ENCODE peak calls at places on chromosomes 1 and 21, in six cellular contexts. One of them, this sample, is unnamed. For H3K9me3, the result is how much of the 10 kb centered on the place peaks cover.

GRCh38 chr1:51313961-51314777 is 16.2 kb downstream of the TTC39A start:
- DNase-seq in left ventricle myocardium inferior: no peak
- DNase-seq in AG04450: peak
- DNase-seq in body of pancreas: peak
- DNase-seq in SJSA1: peak
- DNase-seq in adrenal gland: peak
- DNase-seq in this sample: peak

GRCh38 chr1:155117610-155118009 is 10.1 kb upstream of the EFNA1 start:
- DNase-seq in left ventricle myocardium inferior: no peak
- DNase-seq in AG04450: no peak
- DNase-seq in body of pancreas: no peak
- DNase-seq in SJSA1: no peak
- DNase-seq in adrenal gland: no peak
- DNase-seq in this sample: peak

GRCh38 chr1:172680733-172681275 is 21.9 kb downstream of the FASLG start:
- DNase-seq in left ventricle myocardium inferior: no peak
- DNase-seq in AG04450: no peak
- DNase-seq in body of pancreas: no peak
- DNase-seq in SJSA1: no peak
- DNase-seq in adrenal gland: no peak
- DNase-seq in this sample: no peak

GRCh38 chr1:20726107-20726911 is 6.2 kb downstream of the SH2D5 start:
- DNase-seq in left ventricle myocardium inferior: no peak
- DNase-seq in AG04450: no peak
- DNase-seq in body of pancreas: no peak
- DNase-seq in SJSA1: no peak
- DNase-seq in adrenal gland: peak
- DNase-seq in this sample: no peak

GRCh38 chr21:31222142-31222541 is 121.9 kb downstream of the TIAM1 start:
- DNase-seq in left ventricle myocardium inferior: no peak
- DNase-seq in AG04450: no peak
- DNase-seq in body of pancreas: no peak
- DNase-seq in SJSA1: no peak
- DNase-seq in adrenal gland: no peak
- DNase-seq in this sample: no peak

GRCh38 chr1:13450204-13450603 is 40.0 kb downstream of the PRAMEF20 start:
- DNase-seq in left ventricle myocardium inferior: no peak
- DNase-seq in AG04450: no peak
- DNase-seq in body of pancreas: no peak
- DNase-seq in SJSA1: no peak
- DNase-seq in adrenal gland: no peak
- DNase-seq in this sample: no peak

GRCh38 chr1:156705321-156705917 is at the start of gene CRABP2:
- DNase-seq in left ventricle myocardium inferior: no peak
- DNase-seq in AG04450: no peak
- DNase-seq in body of pancreas: no peak
- DNase-seq in SJSA1: no peak
- DNase-seq in adrenal gland: no peak
- DNase-seq in this sample: no peak

GRCh38 chr1:206000641-206001339 is 2.4 kb downstream of the RAB7B start:
- DNase-seq in left ventricle myocardium inferior: no peak
- DNase-seq in AG04450: no peak
- DNase-seq in body of pancreas: no peak
- DNase-seq in SJSA1: no peak
- DNase-seq in adrenal gland: no peak
- DNase-seq in this sample: peak

GRCh38 chr1:38265293-38266196 is 219.0 kb upstream of the POU3F1 start:
- DNase-seq in left ventricle myocardium inferior: no peak
- DNase-seq in AG04450: no peak
- DNase-seq in body of pancreas: no peak
- DNase-seq in SJSA1: no peak
- DNase-seq in adrenal gland: no peak
- DNase-seq in this sample: no peak

GRCh38 chr1:26666855-26667254 is 29.0 kb upstream of the ARID1A start:
- DNase-seq in left ventricle myocardium inferior: no peak
- DNase-seq in AG04450: no peak
- DNase-seq in body of pancreas: no peak
- DNase-seq in SJSA1: no peak
- DNase-seq in adrenal gland: no peak
- DNase-seq in this sample: no peak

DNA sequence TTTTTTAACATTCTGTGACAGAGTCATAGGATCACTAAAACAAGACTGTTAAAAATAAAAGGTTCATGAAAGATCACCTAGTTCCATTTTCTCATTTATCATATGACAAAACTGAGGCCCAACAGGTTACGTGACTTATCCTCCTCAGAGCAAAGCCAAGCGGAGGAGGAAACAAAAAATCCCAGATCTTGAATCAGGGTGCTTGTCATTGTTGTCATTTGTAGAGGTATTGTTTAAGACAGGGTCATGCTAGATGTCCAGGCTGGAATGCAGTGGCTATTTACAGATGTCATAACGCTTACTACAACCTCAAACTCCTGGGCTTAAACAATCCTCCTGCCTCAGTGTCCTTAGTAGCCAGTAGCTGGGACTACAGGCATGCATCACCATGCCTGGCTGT is 293.2 kb downstream of the DSCAM start:
- DNase-seq in left ventricle myocardium inferior: no peak
- DNase-seq in AG04450: no peak
- DNase-seq in body of pancreas: no peak
- DNase-seq in SJSA1: no peak
- DNase-seq in adrenal gland: no peak
- DNase-seq in this sample: no peak
- H3K9me3 ChIP-seq in left ventricle myocardium inferior: under half
- H3K9me3 ChIP-seq in AG04450: under half
- H3K9me3 ChIP-seq in body of pancreas: under half
- H3K9me3 ChIP-seq in SJSA1: under half
- H3K9me3 ChIP-seq in adrenal gland: under half
- H3K9me3 ChIP-seq in this sample: under half

GRCh38 chr1:47997289-47998200 is at the start of gene TRABD2B:
- DNase-seq in left ventricle myocardium inferior: peak
- DNase-seq in AG04450: no peak
- DNase-seq in body of pancreas: peak
- DNase-seq in SJSA1: peak
- DNase-seq in adrenal gland: peak
- DNase-seq in this sample: peak

GRCh38 chr1:47996406-47997226 is 569 bp downstream of the TRABD2B start:
- DNase-seq in left ventricle myocardium inferior: no peak
- DNase-seq in AG04450: no peak
- DNase-seq in body of pancreas: peak
- DNase-seq in SJSA1: no peak
- DNase-seq in adrenal gland: no peak
- DNase-seq in this sample: peak

GRCh38 chr1:47996060-47996405 is 1.2 kb downstream of the TRABD2B start:
- DNase-seq in left ventricle myocardium inferior: no peak
- DNase-seq in AG04450: no peak
- DNase-seq in body of pancreas: no peak
- DNase-seq in SJSA1: no peak
- DNase-seq in adrenal gland: no peak
- DNase-seq in this sample: no peak

GRCh38 chr1:47993881-47994625 is 3.1 kb downstream of the TRABD2B start:
- DNase-seq in left ventricle myocardium inferior: no peak
- DNase-seq in AG04450: no peak
- DNase-seq in body of pancreas: no peak
- DNase-seq in SJSA1: no peak
- DNase-seq in adrenal gland: no peak
- DNase-seq in this sample: no peak

GRCh38 chr1:47995306-47996050 is 1.7 kb downstream of the TRABD2B start:
- DNase-seq in left ventricle myocardium inferior: no peak
- DNase-seq in AG04450: no peak
- DNase-seq in body of pancreas: no peak
- DNase-seq in SJSA1: no peak
- DNase-seq in adrenal gland: no peak
- DNase-seq in this sample: no peak
- H3K27ac ChIP-seq in left ventricle myocardium inferior: peak
- H3K27ac ChIP-seq in AG04450: no peak
- H3K27ac ChIP-seq in body of pancreas: peak
- H3K27ac ChIP-seq in SJSA1: no peak
- H3K27ac ChIP-seq in adrenal gland: no peak
- H3K27ac ChIP-seq in this sample: no peak

GRCh38 chr1:34977210-34977471 is 8.0 kb downstream of the TMEM35B start:
- DNase-seq in left ventricle myocardium inferior: no peak
- DNase-seq in AG04450: no peak
- DNase-seq in body of pancreas: no peak
- DNase-seq in SJSA1: no peak
- DNase-seq in adrenal gland: peak
- DNase-seq in this sample: no peak

GRCh38 chr1:34977858-34978257 is 7.3 kb downstream of the TMEM35B start:
- DNase-seq in left ventricle myocardium inferior: no peak
- DNase-seq in AG04450: no peak
- DNase-seq in body of pancreas: no peak
- DNase-seq in SJSA1: no peak
- DNase-seq in adrenal gland: peak
- DNase-seq in this sample: no peak

GRCh38 chr1:34974626-34975025 is 10.5 kb downstream of the TMEM35B start:
- DNase-seq in left ventricle myocardium inferior: no peak
- DNase-seq in AG04450: no peak
- DNase-seq in body of pancreas: no peak
- DNase-seq in SJSA1: no peak
- DNase-seq in adrenal gland: no peak
- DNase-seq in this sample: no peak

GRCh38 chr1:34975312-34975711 is 9.8 kb downstream of the TMEM35B start:
- DNase-seq in left ventricle myocardium inferior: no peak
- DNase-seq in AG04450: no peak
- DNase-seq in body of pancreas: no peak
- DNase-seq in SJSA1: no peak
- DNase-seq in adrenal gland: no peak
- DNase-seq in this sample: no peak

GRCh38 chr1:34976384-34977209 is 8.6 kb downstream of the TMEM35B start:
- DNase-seq in left ventricle myocardium inferior: no peak
- DNase-seq in AG04450: no peak
- DNase-seq in body of pancreas: no peak
- DNase-seq in SJSA1: no peak
- DNase-seq in adrenal gland: no peak
- DNase-seq in this sample: no peak
- H3K4me3 ChIP-seq in left ventricle myocardium inferior: peak
- H3K4me3 ChIP-seq in AG04450: no peak
- H3K4me3 ChIP-seq in body of pancreas: no peak
- H3K4me3 ChIP-seq in SJSA1: no peak
- H3K4me3 ChIP-seq in adrenal gland: no peak
- H3K4me3 ChIP-seq in this sample: no peak

GRCh38 chr1:152251391-152251790 is 27.4 kb upstream of the HRNR start:
- DNase-seq in left ventricle myocardium inferior: no peak
- DNase-seq in AG04450: no peak
- DNase-seq in body of pancreas: no peak
- DNase-seq in SJSA1: no peak
- DNase-seq in adrenal gland: no peak
- DNase-seq in this sample: no peak
- H3K9me3 ChIP-seq in left ventricle myocardium inferior: under half
- H3K9me3 ChIP-seq in AG04450: under half
- H3K9me3 ChIP-seq in body of pancreas: under half
- H3K9me3 ChIP-seq in SJSA1: under half
- H3K9me3 ChIP-seq in adrenal gland: under half
- H3K9me3 ChIP-seq in this sample: under half

GRCh38 chr21:44020551-44020950 is 8.4 kb downstream of the TRAPPC10 start:
- DNase-seq in left ventricle myocardium inferior: no peak
- DNase-seq in AG04450: no peak
- DNase-seq in body of pancreas: no peak
- DNase-seq in SJSA1: no peak
- DNase-seq in adrenal gland: no peak
- DNase-seq in this sample: no peak
- H3K27ac ChIP-seq in left ventricle myocardium inferior: peak
- H3K27ac ChIP-seq in AG04450: no peak
- H3K27ac ChIP-seq in body of pancreas: no peak
- H3K27ac ChIP-seq in SJSA1: no peak
- H3K27ac ChIP-seq in adrenal gland: no peak
- H3K27ac ChIP-seq in this sample: no peak

DNA sequence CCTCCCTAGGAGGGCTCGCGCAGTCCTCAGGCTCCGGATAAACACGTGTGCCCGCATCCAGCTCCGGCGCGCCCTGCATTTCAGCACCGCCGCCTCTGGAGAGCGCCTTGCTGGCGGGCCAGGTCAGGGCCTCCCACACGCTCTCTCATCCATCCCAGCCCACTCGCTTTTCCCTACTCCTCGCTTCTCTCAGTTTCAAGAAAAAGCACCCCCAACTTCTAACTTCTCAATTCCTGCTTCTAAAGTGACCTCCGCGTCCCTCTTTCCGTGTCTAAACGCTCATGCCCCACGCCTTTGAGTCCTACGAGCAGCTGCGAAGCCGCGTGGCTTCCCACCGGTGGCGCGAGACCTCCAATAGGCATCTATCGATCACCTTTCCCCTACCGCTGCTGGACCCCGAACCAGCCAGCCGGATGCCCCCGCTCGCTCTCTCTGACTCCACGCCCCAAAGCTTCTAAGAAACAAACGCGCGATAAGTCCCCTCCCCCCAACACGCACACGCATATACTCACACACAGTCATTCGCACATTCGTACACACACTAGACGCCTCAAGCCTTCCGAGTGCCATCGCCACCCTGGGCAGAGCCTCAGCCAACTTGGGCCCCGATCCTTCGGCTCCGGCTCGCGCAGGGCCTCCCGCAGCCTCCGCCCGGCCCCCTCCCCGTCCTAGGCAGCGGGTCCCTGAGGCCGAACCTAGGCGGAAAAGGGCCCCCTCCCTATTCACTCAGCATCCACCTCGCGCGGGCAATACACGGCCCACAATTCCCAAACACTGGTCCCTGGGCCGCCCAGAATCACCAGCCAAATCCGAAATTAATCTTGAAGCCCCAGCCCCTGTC is 1.1 kb downstream of the NMNAT2 start:
- DNase-seq in left ventricle myocardium inferior: peak
- DNase-seq in AG04450: peak
- DNase-seq in body of pancreas: peak
- DNase-seq in SJSA1: peak
- DNase-seq in adrenal gland: peak
- DNase-seq in this sample: peak
- H3K4me3 ChIP-seq in left ventricle myocardium inferior: peak
- H3K4me3 ChIP-seq in AG04450: no peak
- H3K4me3 ChIP-seq in body of pancreas: no peak
- H3K4me3 ChIP-seq in SJSA1: no peak
- H3K4me3 ChIP-seq in adrenal gland: no peak
- H3K4me3 ChIP-seq in this sample: no peak

DNA sequence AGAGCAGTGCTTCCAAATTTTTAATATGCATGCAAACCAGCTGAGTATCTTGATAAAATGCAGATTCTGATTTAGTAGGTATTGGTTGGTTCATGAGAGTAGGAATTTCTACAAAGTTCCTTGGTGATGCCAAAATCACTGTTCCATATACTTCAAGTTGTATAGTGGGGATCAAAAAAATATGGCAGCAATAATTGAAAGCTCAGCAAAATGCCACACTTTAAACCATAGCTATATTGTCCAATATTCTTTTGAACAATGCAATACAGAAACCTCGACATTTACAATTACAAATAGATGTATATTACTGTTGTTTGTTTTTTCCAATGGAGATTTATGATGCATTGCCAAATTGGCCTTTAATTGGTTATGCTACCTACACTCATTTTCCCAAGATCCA is 55.7 kb upstream of the NCAM2 start:
- DNase-seq in left ventricle myocardium inferior: no peak
- DNase-seq in AG04450: no peak
- DNase-seq in body of pancreas: no peak
- DNase-seq in SJSA1: no peak
- DNase-seq in adrenal gland: no peak
- DNase-seq in this sample: no peak
- H3K9me3 ChIP-seq in left ventricle myocardium inferior: under half
- H3K9me3 ChIP-seq in AG04450: under half
- H3K9me3 ChIP-seq in body of pancreas: under half
- H3K9me3 ChIP-seq in SJSA1: under half
- H3K9me3 ChIP-seq in adrenal gland: under half
- H3K9me3 ChIP-seq in this sample: under half

GRCh38 chr1:17102232-17102631 is 17.0 kb downstream of the PADI2 start:
- DNase-seq in left ventricle myocardium inferior: no peak
- DNase-seq in AG04450: no peak
- DNase-seq in body of pancreas: no peak
- DNase-seq in SJSA1: no peak
- DNase-seq in adrenal gland: no peak
- DNase-seq in this sample: no peak
- H3K27ac ChIP-seq in left ventricle myocardium inferior: no peak
- H3K27ac ChIP-seq in AG04450: no peak
- H3K27ac ChIP-seq in body of pancreas: no peak
- H3K27ac ChIP-seq in SJSA1: no peak
- H3K27ac ChIP-seq in adrenal gland: no peak
- H3K27ac ChIP-seq in this sample: no peak